ENCODE peak calls at places on chromosome 22, in five cellular contexts. S is iPS DF 6.9; C is activated T-cell treated with anti-CD3 and anti-CD28 coated beads, Interleukin-2, amount 50 U/mL, for 72 hours; M is left colon; D is activated naive CD8-positive, alpha-beta T cell treated with anti-CD3 and anti-CD28 coated beads, Interleukin-2, amount 50 U/mL, for 16 hours. Y is an unnamed sample.

GRCh38 chr22:23240639-23241389 is 60.5 kb downstream of the BCR start:
- DNase-seq in C (peak), M (no peak), D (no peak), S (no peak), Y (no peak)

GRCh38 chr22:21760640-21761039 is 25.0 kb upstream of the YPEL1 start:
- DNase-seq in S (no peak), C (no peak), M (no peak), D (no peak), Y (no peak)

GRCh38 chr22:45881524-45881875 is 95.5 kb downstream of the WNT7B start:
- DNase-seq in C (no peak), D (no peak), S (no peak), M (no peak), Y (peak)

GRCh38 chr22:25139062-25139461 is 60.6 kb upstream of the CRYBB3 start:
- DNase-seq in D (no peak), M (peak), C (no peak), S (no peak), Y (no peak)

GRCh38 chr22:19723990-19724827 is 870 bp downstream of the GP1BB start:
- DNase-seq in C (peak), M (no peak), D (no peak), S (no peak), Y (peak)

GRCh38 chr22:29780781-29781676 is 13.9 kb downstream of the UQCR10 start:
- DNase-seq in D (no peak), S (no peak), C (no peak), M (no peak), Y (peak)

GRCh38 chr22:19992921-19993355 is 23.7 kb downstream of the ARVCF start:
- DNase-seq in D (no peak), C (no peak), S (no peak), M (no peak), Y (no peak)

GRCh38 chr22:28883917-28884753 is 763 bp downstream of the ZNRF3 start:
- DNase-seq in S (no peak), D (no peak), C (peak), M (peak), Y (peak)

GRCh38 chr22:46280999-46281623 is 13.3 kb downstream of the TTC38 start:
- DNase-seq in C (no peak), M (no peak), S (no peak), D (no peak), Y (no peak)

GRCh38 chr22:47599753-47600152 is 837.3 kb downstream of the TBC1D22A start:
- DNase-seq in S (no peak), C (no peak), M (no peak), D (no peak), Y (no peak)

GRCh38 chr22:18991138-18991432 is 55.0 kb upstream of the PRODH start:
- DNase-seq in C (no peak), S (no peak), M (no peak), D (no peak), Y (no peak)

GRCh38 chr22:22748297-22748743 is 103.9 kb downstream of the GGTLC2 start:
- DNase-seq in M (peak), C (peak), D (no peak), S (no peak), Y (no peak)

GRCh38 chr22:24801906-24802504 is 4.0 kb upstream of the SGSM1 start:
- DNase-seq in C (no peak), M (no peak), S (no peak), D (no peak), Y (no peak)

GRCh38 chr22:25077964-25078363 is 121.7 kb upstream of the CRYBB3 start:
- DNase-seq in D (no peak), S (no peak), M (no peak), C (no peak), Y (no peak)

GRCh38 chr22:50601669-50602337 is 1.2 kb downstream of the MAPK8IP2 start:
- DNase-seq in D (no peak), C (no peak), S (no peak), M (no peak), Y (no peak)

GRCh38 chr22:23781533-23781932 is 5.2 kb upstream of the SMARCB1 start:
- DNase-seq in D (no peak), S (no peak), C (no peak), M (no peak), Y (no peak)

GRCh38 chr22:36144886-36145541 is 15.5 kb downstream of the APOL3 start:
- DNase-seq in S (peak), M (peak), D (no peak), C (peak), Y (peak)

GRCh38 chr22:32444068-32444467 is 20.2 kb downstream of the BPIFC start:
- DNase-seq in D (no peak), M (peak), S (no peak), C (peak), Y (no peak)

GRCh38 chr22:30370681-30371080 is 13.9 kb downstream of the CCDC157 start:
- DNase-seq in D (no peak), S (no peak), C (no peak), M (no peak), Y (no peak)

GRCh38 chr22:35987994-35988393 is 40.6 kb downstream of the RBFOX2 start:
- DNase-seq in S (no peak), D (no peak), C (no peak), M (no peak), Y (no peak)

GRCh38 chr22:31144223-31144622 is 3.9 kb upstream of the PLA2G3 start:
- DNase-seq in D (no peak), C (no peak), S (no peak), M (no peak), Y (no peak)

GRCh38 chr22:29700949-29701927 is 18.6 kb upstream of the CABP7 start:
- DNase-seq in D (no peak), S (no peak), C (peak), M (peak), Y (no peak)

GRCh38 chr22:37633693-37634504 is 5.6 kb upstream of the SH3BP1 start:
- DNase-seq in C (peak), D (no peak), M (peak), S (no peak), Y (peak)

GRCh38 chr22:22195265-22196017 is 49.1 kb upstream of the VPREB1 start:
- DNase-seq in D (peak), C (peak), S (peak), M (peak), Y (peak)

GRCh38 chr22:30671071-30671470 is 3.4 kb upstream of the DUSP18 start:
- DNase-seq in M (no peak), C (no peak), S (no peak), D (no peak), Y (no peak)

GRCh38 chr22:33605201-33605600 is 315.1 kb downstream of the LARGE1 start:
- DNase-seq in M (no peak), D (no peak), C (no peak), S (no peak), Y (no peak)